ENCODE peak calls at places on chromosomes 11 and 22, in nine cellular contexts. F is activated T-helper 1 cell treated with anti-CD3 and anti-CD28 coated beads, Interleukin-12 subunit alpha, Interleukin-12 subunit beta, Interleukin-2, Interleukin-4 antibody, amounts not matched to agents 30 ng/mL and 10 ng/mL and 1 ng/mL, durations not matched to agents 14 hours and 24 hours and 36 hours; G is activated CD8-positive, alpha-beta T cell treated with anti-CD3 and anti-CD28 coated beads for 36 hours; O is stimulated activated CD4-positive, alpha-beta T cell treated with anti-CD3 and anti-CD28 coated beads, Interleukin-12 subunit alpha, Interleukin-12 subunit beta, amount 100 ng/mL, for 48 hours; B is mucosa of gallbladder; D is T-helper 2 cell treated with Interferon-gamma antibody and Interleukin-4, amounts not matched to agents 5 μg/mL and 100 μg/mL, for 36 hours; U is M059J; E is GM10248; C is HTR-8/SVneo. Q is an unnamed sample.
A peak's percentile ranks its signal among the peaks of the same experiment; 100 is the strongest.

GRCh38 chr11:120608760-120609211 is 97.2 kb downstream of the GRIK4 start:
- DNase-seq in F (no peak), G (no peak), O (no peak), B (peak; percentile 69), D (no peak), U (no peak), E (no peak), C (peak; percentile 21), Q (peak; percentile 63)

GRCh38 chr11:45657496-45658260 is 7.7 kb downstream of the CHST1 start:
- DNase-seq in F (no peak), G (no peak), O (no peak), B (no peak), D (no peak), U (no peak), E (no peak), C (no peak), Q (no peak)

GRCh38 chr11:13214276-13214865 is 63.2 kb upstream of the BMAL1 start:
- DNase-seq in F (no peak), G (no peak), O (no peak), B (no peak), D (no peak), U (no peak), E (no peak), C (no peak), Q (no peak)

GRCh38 chr11:113628912-113629311 is 77.2 kb downstream of the TMPRSS5 start:
- DNase-seq in F (no peak), G (no peak), O (no peak), B (no peak), D (no peak), U (no peak), E (no peak), C (no peak), Q (no peak)

GRCh38 chr11:73185680-73186293 is 32.3 kb upstream of the P2RY2 start:
- DNase-seq in F (no peak), G (no peak), O (no peak), B (no peak), D (no peak), U (peak; percentile 95), E (no peak), C (peak; percentile 77), Q (no peak)

GRCh38 chr22:46513908-46514550 is 23.4 kb downstream of the CELSR1 start:
- DNase-seq in F (no peak), G (no peak), O (no peak), B (no peak), D (no peak), U (no peak), E (no peak), C (no peak), Q (peak; percentile 15)

GRCh38 chr11:58923300-58923788 is 15.9 kb upstream of the GLYATL1 start:
- DNase-seq in F (peak; percentile 3), G (peak; percentile 25), O (no peak), B (peak; percentile 41), D (peak; percentile 33), U (peak; percentile 86), E (peak; percentile 40), C (peak; percentile 17), Q (no peak)

GRCh38 chr11:43904737-43905515 is 24.3 kb downstream of the ALKBH3 start:
- DNase-seq in F (no peak), G (no peak), O (no peak), B (no peak), D (no peak), U (no peak), E (no peak), C (no peak), Q (no peak)

GRCh38 chr22:23242473-23243001 is 62.2 kb downstream of the BCR start:
- DNase-seq in F (no peak), G (peak; percentile 24), O (no peak), B (no peak), D (no peak), U (no peak), E (no peak), C (no peak), Q (no peak)

GRCh38 chr11:47961383-47961782 is 19.0 kb upstream of the PTPRJ start:
- DNase-seq in F (no peak), G (no peak), O (no peak), B (no peak), D (no peak), U (peak; percentile 60), E (no peak), C (no peak), Q (no peak)

GRCh38 chr11:78370406-78371172 is 47.0 kb downstream of the GAB2 start:
- DNase-seq in F (no peak), G (no peak), O (no peak), B (no peak), D (no peak), U (peak; percentile 21), E (no peak), C (no peak), Q (peak; percentile 41)

GRCh38 chr11:126082251-126083109 is 19.8 kb upstream of the CDON start:
- DNase-seq in F (no peak), G (no peak), O (no peak), B (no peak), D (no peak), U (no peak), E (no peak), C (no peak), Q (no peak)

GRCh38 chr11:74288161-74288560 is 23.3 kb downstream of the P4HA3 start:
- DNase-seq in F (no peak), G (no peak), O (no peak), B (no peak), D (no peak), U (peak; percentile 87), E (no peak), C (peak; percentile 71), Q (no peak)

GRCh38 chr11:133957926-133958325 is 1.2 kb upstream of the IGSF9B start:
- DNase-seq in F (no peak), G (peak; percentile 22), O (no peak), B (no peak), D (no peak), U (no peak), E (no peak), C (no peak), Q (no peak)

GRCh38 chr11:7869467-7869866 is 61.6 kb downstream of the OR10A6 start:
- DNase-seq in F (no peak), G (no peak), O (no peak), B (peak; percentile 14), D (no peak), U (peak; percentile 81), E (no peak), C (no peak), Q (no peak)

GRCh38 chr22:19410941-19411689 is 20.4 kb downstream of the HIRA start:
- DNase-seq in F (no peak), G (no peak), O (no peak), B (no peak), D (no peak), U (no peak), E (no peak), C (no peak), Q (peak; percentile 65)

GRCh38 chr22:45971389-45972028 is 5.5 kb downstream of the WNT7B start:
- DNase-seq in F (no peak), G (no peak), O (no peak), B (no peak), D (no peak), U (no peak), E (no peak), C (no peak), Q (no peak)

GRCh38 chr11:3192511-3193372 is 25.9 kb downstream of the MRGPRG start:
- DNase-seq in F (no peak), G (no peak), O (no peak), B (no peak), D (no peak), U (no peak), E (no peak), C (no peak), Q (no peak)

GRCh38 chr11:133386262-133386661 is 146.0 kb downstream of the OPCML start:
- DNase-seq in F (no peak), G (no peak), O (no peak), B (no peak), D (no peak), U (no peak), E (no peak), C (no peak), Q (no peak)

GRCh38 chr11:86672007-86672621 is at the start of gene ME3:
- DNase-seq in F (peak; percentile 47), G (peak; percentile 63), O (peak; percentile 26), B (peak; percentile 45), D (peak; percentile 22), U (peak; percentile 60), E (peak; percentile 15), C (peak; percentile 55), Q (peak; percentile 81)

GRCh38 chr11:108703916-108704315 is 39.0 kb downstream of the DDX10 start:
- DNase-seq in F (no peak), G (no peak), O (no peak), B (no peak), D (no peak), U (no peak), E (no peak), C (no peak), Q (no peak)

GRCh38 chr11:19648321-19648720 is 64.3 kb upstream of the NAV2 start:
- DNase-seq in F (no peak), G (no peak), O (no peak), B (no peak), D (no peak), U (peak; percentile 62), E (no peak), C (no peak), Q (no peak)

GRCh38 chr22:26986884-26987283 is 329.5 kb downstream of the MIAT start:
- DNase-seq in F (no peak), G (no peak), O (no peak), B (no peak), D (no peak), U (no peak), E (no peak), C (no peak), Q (no peak)

GRCh38 chr11:62680825-62681240 is 2.0 kb upstream of the UBXN1 start:
- DNase-seq in F (no peak), G (peak; percentile 66), O (no peak), B (peak; percentile 62), D (peak; percentile 32), U (peak; percentile 85), E (peak; percentile 56), C (peak; percentile 76), Q (no peak)

GRCh38 chr11:17827006-17827405 is 92.4 kb downstream of the KCNC1 start:
- DNase-seq in F (no peak), G (no peak), O (no peak), B (no peak), D (no peak), U (peak; percentile 18), E (no peak), C (no peak), Q (no peak)

GRCh38 chr11:115498354-115498753 is 5.9 kb downstream of the CADM1 start:
- DNase-seq in F (no peak), G (no peak), O (no peak), B (no peak), D (no peak), U (no peak), E (no peak), C (no peak), Q (no peak)

GRCh38 chr11:118151421-118151820 is 1.2 kb downstream of the SCN4B start:
- DNase-seq in F (no peak), G (no peak), O (no peak), B (no peak), D (no peak), U (peak; percentile 88), E (no peak), C (no peak), Q (no peak)

GRCh38 chr11:44136176-44136945 is 40.9 kb downstream of the EXT2 start:
- DNase-seq in F (no peak), G (no peak), O (no peak), B (no peak), D (no peak), U (no peak), E (no peak), C (no peak), Q (no peak)

GRCh38 chr22:46175631-46176030 is 25.3 kb downstream of the PPARA start:
- DNase-seq in F (no peak), G (no peak), O (no peak), B (no peak), D (no peak), U (peak; percentile 74), E (no peak), C (no peak), Q (no peak)